ENCODE peak calls at places on chromosome 1, in seven cellular contexts. K is activated CD8-positive, alpha-beta T cell treated with anti-CD3 and anti-CD28 coated beads for 36 hours; D is nephron progenitor cell; U is tibial artery; F is CD8-positive, alpha-beta T cell; R is thoracic aorta; V is kidney epithelial cell. I is an unnamed sample.

GRCh38 chr1:39613250-39613649 is 26.2 kb downstream of the HEYL start:
- DNase-seq in K (no peak), D (no peak), U (no peak), F (no peak), R (no peak), V (no peak), I (no peak)

GRCh38 chr1:16230744-16231143 is 6.2 kb downstream of the CPLANE2 start:
- DNase-seq in K (no peak), D (no peak), U (no peak), F (no peak), R (no peak), V (no peak), I (no peak)

GRCh38 chr1:200372095-200372884 is 37.5 kb downstream of the ZNF281 start:
- DNase-seq in K (no peak), D (no peak), U (no peak), F (no peak), R (no peak), V (peak), I (no peak)

GRCh38 chr1:84365225-84366221 is 32.8 kb upstream of the DNASE2B start:
- DNase-seq in K (peak), D (no peak), U (no peak), F (no peak), R (peak), V (peak), I (peak)

GRCh38 chr1:99818063-99818699 is 32.0 kb upstream of the AGL start:
- DNase-seq in K (no peak), D (no peak), U (no peak), F (no peak), R (no peak), V (no peak), I (no peak)

GRCh38 chr1:23936481-23937176 is 23.0 kb upstream of the PNRC2 start:
- DNase-seq in K (no peak), D (peak), U (no peak), F (no peak), R (no peak), V (no peak), I (no peak)

GRCh38 chr1:65924471-65924870 is 131.8 kb downstream of the PDE4B start:
- DNase-seq in K (no peak), D (no peak), U (no peak), F (no peak), R (no peak), V (peak), I (no peak)

GRCh38 chr1:217660353-217661062 is 29.4 kb downstream of the SPATA17 start:
- DNase-seq in K (peak), D (no peak), U (no peak), F (no peak), R (no peak), V (peak), I (peak)

GRCh38 chr1:175201061-175201508 is 8.5 kb upstream of the KIAA0040 start:
- DNase-seq in K (no peak), D (no peak), U (no peak), F (no peak), R (no peak), V (no peak), I (no peak)

GRCh38 chr1:150256193-150256548 is 1.4 kb upstream of the CA14 start:
- DNase-seq in K (no peak), D (no peak), U (no peak), F (no peak), R (no peak), V (no peak), I (no peak)
- TF ChIP-seq CTCF in K (no peak), D (no peak), U (no peak), F (no peak), R (no peak), V (no peak), I (no peak)

GRCh38 chr1:34175737-34176136 is 970 bp upstream of the C1orf94 start:
- DNase-seq in K (no peak), D (no peak), U (no peak), F (no peak), R (no peak), V (no peak), I (no peak)

GRCh38 chr1:34178072-34178471 is 1.4 kb downstream of the C1orf94 start:
- DNase-seq in K (no peak), D (no peak), U (no peak), F (no peak), R (no peak), V (no peak), I (no peak)

DNA sequence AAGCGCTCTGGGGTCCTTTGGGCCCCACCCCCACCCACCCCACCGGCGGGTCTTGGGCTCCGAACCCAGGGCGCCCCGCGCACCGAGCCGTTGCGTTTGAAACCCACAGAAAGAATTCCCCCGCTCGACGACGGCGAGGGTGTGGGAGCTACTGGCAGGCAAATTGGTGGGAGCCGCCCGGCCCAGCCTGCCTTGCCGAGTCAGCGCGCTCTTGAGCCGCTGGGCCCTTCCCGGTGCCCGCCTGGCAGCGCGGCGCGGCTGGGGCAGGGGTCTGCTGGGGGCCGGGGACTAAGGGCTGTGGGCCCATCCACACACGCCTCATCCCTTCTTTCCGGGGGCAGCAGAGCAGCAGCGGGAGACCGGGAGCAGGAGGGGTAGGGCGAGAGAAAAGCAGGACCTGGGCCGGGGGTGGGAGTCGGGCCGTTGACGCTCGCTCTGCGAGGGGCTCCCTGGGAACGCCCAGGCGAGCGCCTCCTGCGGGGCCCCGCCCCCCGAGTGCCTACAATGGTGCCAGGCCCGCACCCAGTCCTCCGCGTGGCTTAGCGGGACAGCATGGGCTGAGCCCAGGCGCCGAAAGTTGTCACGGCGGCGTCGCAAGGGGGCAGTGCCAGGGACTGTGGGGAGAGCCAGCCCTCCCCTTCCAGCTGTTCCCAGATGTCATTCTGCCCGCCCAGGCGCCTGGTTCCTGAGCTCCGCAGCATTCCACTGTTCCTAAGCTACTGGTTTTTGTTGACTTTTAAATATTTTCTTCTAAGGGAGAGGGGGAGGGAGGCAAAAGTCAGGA is at the start of gene C1orf94:
- DNase-seq in K (no peak), D (peak), U (no peak), F (no peak), R (no peak), V (no peak), I (no peak)
- TF ChIP-seq CTCF in K (no peak), D (no peak), U (no peak), F (no peak), R (no peak), V (peak), I (no peak)

DNA sequence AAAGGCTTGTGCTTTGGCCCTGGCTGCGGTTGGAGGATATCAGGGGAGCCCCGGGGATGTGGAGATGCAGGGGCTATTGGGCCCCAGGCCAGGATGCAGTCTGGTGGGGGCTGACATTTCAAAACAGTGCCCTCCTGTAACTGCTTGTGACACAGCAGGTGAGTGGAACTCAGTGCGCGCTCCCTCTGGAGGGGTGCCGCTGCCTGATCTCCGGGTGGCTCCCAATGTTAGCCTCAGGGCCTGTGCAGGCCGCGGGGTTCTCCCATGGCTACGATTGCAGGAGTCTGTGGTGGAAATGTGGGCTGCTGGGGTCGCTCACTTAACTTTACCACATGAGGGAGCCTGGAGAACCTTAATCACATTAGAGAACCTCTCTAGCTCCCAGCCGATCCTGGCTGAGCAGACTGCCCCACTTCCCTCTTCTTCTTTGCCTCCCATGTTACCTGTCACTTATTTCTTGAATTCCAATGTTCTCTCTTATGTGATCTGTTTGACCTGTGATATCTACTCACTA is 163.2 kb downstream of the FMN2 start:
- DNase-seq in K (no peak), D (no peak), U (no peak), F (peak), R (no peak), V (no peak), I (no peak)
- TF ChIP-seq CTCF in K (no peak), D (no peak), U (no peak), F (no peak), R (no peak), V (no peak), I (no peak)

DNA sequence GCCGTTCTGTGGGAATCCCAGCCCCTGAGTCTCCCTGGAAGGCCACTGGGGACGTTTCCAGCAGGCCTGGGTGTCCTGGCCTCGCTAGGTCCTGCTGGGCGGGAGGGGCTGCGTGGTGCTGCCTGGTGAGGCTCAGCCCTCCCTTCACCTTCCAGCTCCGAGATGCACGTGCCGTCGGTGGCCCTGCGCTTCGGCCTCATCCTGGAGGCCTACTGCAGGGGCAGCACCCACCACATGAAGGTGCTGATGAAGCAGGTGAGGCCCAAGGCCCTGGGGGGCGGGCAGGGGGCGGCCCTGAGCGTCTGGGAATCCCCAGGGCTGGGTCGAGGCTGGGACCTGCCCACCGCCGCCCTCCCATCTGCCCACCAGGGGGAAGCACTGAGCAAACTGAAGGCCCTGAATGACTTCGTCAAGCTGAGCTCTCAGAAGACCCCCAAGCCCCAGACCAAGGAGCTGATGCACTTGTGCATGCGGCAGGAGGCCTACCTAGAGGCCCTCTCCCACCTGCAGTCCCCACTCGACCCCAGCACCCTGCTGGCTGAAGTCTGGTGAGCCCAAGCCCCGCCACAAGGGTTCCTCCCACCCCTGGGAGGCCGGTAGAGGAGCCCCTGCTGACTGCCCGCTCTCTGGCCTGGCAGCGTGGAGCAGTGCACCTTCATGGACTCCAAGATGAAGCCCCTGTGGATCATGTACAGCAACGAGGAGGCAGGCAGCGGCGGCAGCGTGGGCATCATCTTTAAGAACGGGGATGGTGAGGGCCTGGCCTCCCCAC is 70.3 kb downstream of the PIK3CD start:
- DNase-seq in K (peak), D (peak), U (no peak), F (peak), R (no peak), V (no peak), I (peak)
- TF ChIP-seq CTCF in K (peak), D (peak), U (peak), F (peak), R (peak), V (peak), I (no peak)

GRCh38 chr1:9305216-9305615 is 12.5 kb downstream of the SPSB1 start:
- DNase-seq in K (no peak), D (no peak), U (no peak), F (peak), R (no peak), V (no peak), I (no peak)

GRCh38 chr1:9303916-9304315 is 11.2 kb downstream of the SPSB1 start:
- DNase-seq in K (no peak), D (no peak), U (no peak), F (no peak), R (no peak), V (no peak), I (no peak)

GRCh38 chr1:9308236-9308635 is 15.5 kb downstream of the SPSB1 start:
- DNase-seq in K (no peak), D (no peak), U (no peak), F (no peak), R (no peak), V (no peak), I (no peak)

GRCh38 chr1:9307303-9307702 is 14.6 kb downstream of the SPSB1 start:
- DNase-seq in K (no peak), D (no peak), U (no peak), F (no peak), R (no peak), V (no peak), I (no peak)

DNA sequence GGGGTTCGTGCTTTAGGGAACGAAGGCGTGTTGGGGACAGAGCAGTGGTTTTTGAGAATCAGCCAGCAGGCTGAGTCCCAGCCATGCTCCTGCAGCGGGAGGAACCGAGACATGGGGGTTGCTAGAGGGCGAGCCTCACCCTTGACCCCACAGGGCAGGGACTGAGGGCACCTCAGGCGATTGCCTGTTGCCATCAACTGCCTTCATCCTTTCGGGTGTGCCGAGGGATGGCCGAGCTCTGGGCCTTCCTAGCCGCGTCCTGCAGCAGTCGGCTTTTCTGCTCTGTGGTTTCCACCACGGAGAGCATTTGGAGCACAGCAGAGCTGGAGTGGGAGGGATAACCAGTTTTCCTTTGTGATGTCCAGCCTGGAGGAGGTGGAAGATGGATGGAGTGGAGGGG is 13.3 kb downstream of the SPSB1 start:
- DNase-seq in K (no peak), D (no peak), U (no peak), F (peak), R (no peak), V (no peak), I (no peak)
- TF ChIP-seq CTCF in K (no peak), D (no peak), U (no peak), F (no peak), R (no peak), V (no peak), I (no peak)

DNA sequence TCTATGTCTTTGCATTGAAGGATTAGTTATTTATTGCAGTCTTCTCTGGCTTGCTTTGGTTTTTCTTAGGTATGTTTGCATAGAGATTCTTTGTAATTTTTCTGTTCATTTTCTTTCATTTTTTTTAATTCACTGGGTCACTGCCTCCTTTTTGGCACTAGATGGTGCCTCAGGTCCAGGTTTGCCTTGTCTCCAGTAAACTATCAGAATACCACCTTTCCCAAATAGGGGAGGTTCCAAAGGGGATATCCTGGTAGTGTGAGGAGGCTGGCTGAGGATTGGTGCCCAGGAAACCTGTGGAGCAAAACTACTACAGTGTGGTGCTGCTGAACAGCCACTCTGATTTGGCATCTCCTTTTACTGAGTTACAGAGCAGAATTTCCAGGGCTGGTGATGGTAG is 257.1 kb downstream of the KCTD3 start:
- DNase-seq in K (no peak), D (no peak), U (no peak), F (no peak), R (no peak), V (no peak), I (no peak)
- TF ChIP-seq CTCF in K (no peak), D (no peak), U (no peak), F (no peak), R (no peak), V (peak), I (no peak)

GRCh38 chr1:92831762-92832536 is at the start of gene RPL5:
- DNase-seq in K (peak), D (peak), U (peak), F (peak), R (peak), V (peak), I (peak)
- TF ChIP-seq CTCF in K (peak), D (peak), U (peak), F (peak), R (peak), V (peak), I (peak)

GRCh38 chr1:163162281-163162937 is 40.3 kb downstream of the RGS5 start:
- DNase-seq in K (no peak), D (no peak), U (no peak), F (no peak), R (no peak), V (no peak), I (no peak)
- TF ChIP-seq CTCF in K (no peak), D (no peak), U (no peak), F (no peak), R (no peak), V (no peak), I (no peak)